ENCODE peak calls at places on chromosomes 3 and 15, in four cellular contexts. F is HTR-8/SVneo, W is mammary epithelial cell, U is astrocyte of the spinal cord. N is an unnamed sample.
A peak's percentile ranks its signal among the peaks of the same experiment; 100 is the strongest.

GRCh38 chr3:122416966-122417365 is 1.1 kb upstream of the WDR5B start:
- DNase-seq in F (no peak), W (no peak), U (peak; percentile 9), N (peak; percentile 11)

GRCh38 chr3:89795506-89795905 is 688.1 kb downstream of the EPHA3 start:
- DNase-seq in F (no peak), W (no peak), U (no peak), N (no peak)

GRCh38 chr3:14377838-14378169 is 24.6 kb upstream of the SLC6A6 start:
- DNase-seq in F (no peak), W (no peak), U (no peak), N (no peak)

GRCh38 chr15:48510976-48511375 is 134.5 kb downstream of the FBN1 start:
- DNase-seq in F (no peak), W (no peak), U (peak; percentile 21), N (no peak)

GRCh38 chr15:85609492-85609891 is 185.2 kb downstream of the KLHL25 start:
- DNase-seq in F (no peak), W (peak; percentile 46), U (no peak), N (no peak)

GRCh38 chr3:156150434-156151066 is 30.2 kb downstream of the KCNAB1 start:
- DNase-seq in F (peak; percentile 27), W (peak; percentile 44), U (peak; percentile 70), N (peak; percentile 86)

GRCh38 chr15:101013151-101013550 is 94.0 kb downstream of the LRRK1 start:
- DNase-seq in F (no peak), W (no peak), U (no peak), N (no peak)

GRCh38 chr3:129970603-129971002 is 3.9 kb upstream of the TRH start:
- DNase-seq in F (no peak), W (no peak), U (no peak), N (no peak)

GRCh38 chr15:41286665-41287333 is 45.6 kb downstream of the OIP5 start:
- DNase-seq in F (no peak), W (peak; percentile 8), U (no peak), N (peak; percentile 47)

GRCh38 chr3:159787794-159788205 is 200.8 kb upstream of the IL12A start:
- DNase-seq in F (no peak), W (peak; percentile 79), U (peak; percentile 78), N (peak; percentile 74)

GRCh38 chr3:66854752-66855151 is 143.4 kb upstream of the KBTBD8 start:
- DNase-seq in F (no peak), W (no peak), U (no peak), N (no peak)

GRCh38 chr3:9890249-9891071 is at the start of gene JAGN1:
- DNase-seq in F (peak; percentile 71), W (peak; percentile 84), U (peak; percentile 91), N (peak; percentile 90)